ENCODE peak calls at places on chromosomes 2 and 18, in seven cellular contexts. W is suprapubic skin, I is heart right ventricle, A is progenitor cell of endocrine pancreas, O is pancreas, T is esophagus squamous epithelium, S is OCI-LY7. C is an unnamed sample.

GRCh38 chr2:104756119-104756518 is 97.8 kb upstream of the POU3F3 start:
- DNase-seq in W (no peak), I (no peak), A (no peak), O (no peak), T (no peak), S (no peak), C (no peak)

GRCh38 chr2:119826370-119826961 is 66.7 kb downstream of the PTPN4 start:
- DNase-seq in W (no peak), I (no peak), A (no peak), O (no peak), T (no peak), S (peak; percentile 51), C (no peak)

GRCh38 chr2:238030422-238031155 is 30.2 kb upstream of the SCLY start:
- DNase-seq in W (no peak), I (no peak), A (no peak), O (no peak), T (no peak), S (no peak), C (no peak)

GRCh38 chr2:101883860-101884259 is 107.9 kb upstream of the IL1R2 start:
- DNase-seq in W (no peak), I (no peak), A (no peak), O (no peak), T (no peak), S (peak; percentile 34), C (no peak)

GRCh38 chr18:75896865-75897264 is 469.4 kb upstream of the SMIM21 start:
- DNase-seq in W (no peak), I (no peak), A (no peak), O (no peak), T (no peak), S (no peak), C (no peak)

GRCh38 chr18:905948-906415 is 1.3 kb downstream of the ADCYAP1 start:
- DNase-seq in W (no peak), I (no peak), A (no peak), O (peak; percentile 13), T (no peak), S (no peak), C (no peak)

GRCh38 chr2:232230557-232230956 is 148.0 kb upstream of the ALPP start:
- DNase-seq in W (no peak), I (no peak), A (no peak), O (no peak), T (no peak), S (peak; percentile 52), C (no peak)

GRCh38 chr2:7108792-7109557 is 191.8 kb downstream of the RNF144A start:
- DNase-seq in W (no peak), I (no peak), A (no peak), O (no peak), T (no peak), S (no peak), C (no peak)

GRCh38 chr2:168429988-168430387 is 26.1 kb upstream of the CERS6 start:
- DNase-seq in W (no peak), I (no peak), A (no peak), O (no peak), T (no peak), S (no peak), C (no peak)

GRCh38 chr18:22470511-22471181 is 52.9 kb upstream of the CTAGE1 start:
- DNase-seq in W (no peak), I (peak; percentile 31), A (no peak), O (no peak), T (no peak), S (no peak), C (no peak)

GRCh38 chr2:11056614-11057013 is 98.7 kb upstream of the SLC66A3 start:
- DNase-seq in W (no peak), I (no peak), A (no peak), O (no peak), T (no peak), S (no peak), C (no peak)

GRCh38 chr2:161063074-161063945 is 96.9 kb upstream of the TANK start:
- DNase-seq in W (peak; percentile 88), I (peak; percentile 79), A (peak; percentile 51), O (peak; percentile 48), T (peak; percentile 16), S (peak; percentile 65), C (no peak)

GRCh38 chr18:79940814-79941472 is 10.5 kb downstream of the SLC66A2 start:
- DNase-seq in W (peak; percentile 50), I (no peak), A (no peak), O (no peak), T (no peak), S (no peak), C (peak; percentile 56)

GRCh38 chr2:137508739-137509384 is 455.4 kb upstream of the HNMT start:
- DNase-seq in W (no peak), I (no peak), A (no peak), O (no peak), T (no peak), S (no peak), C (no peak)

GRCh38 chr2:202278944-202279343 is 13.4 kb downstream of the NOP58 start:
- DNase-seq in W (no peak), I (no peak), A (no peak), O (no peak), T (no peak), S (peak; percentile 22), C (no peak)

GRCh38 chr2:178309541-178309940 is 115.2 kb downstream of the OSBPL6 start:
- DNase-seq in W (no peak), I (no peak), A (no peak), O (no peak), T (no peak), S (no peak), C (no peak)

GRCh38 chr2:167333245-167333644 is 445.0 kb downstream of the XIRP2 start:
- DNase-seq in W (no peak), I (no peak), A (no peak), O (no peak), T (no peak), S (no peak), C (no peak)

GRCh38 chr2:15728247-15728721 is 136.6 kb downstream of the DDX1 start:
- DNase-seq in W (no peak), I (no peak), A (no peak), O (no peak), T (no peak), S (no peak), C (no peak)

GRCh38 chr2:230913812-230914211 is 11.2 kb downstream of the GPR55 start:
- DNase-seq in W (no peak), I (no peak), A (no peak), O (no peak), T (no peak), S (no peak), C (no peak)

GRCh38 chr2:43174368-43175186 is 51.8 kb downstream of the ZFP36L2 start:
- DNase-seq in W (no peak), I (peak; percentile 58), A (no peak), O (no peak), T (no peak), S (peak; percentile 81), C (no peak)

GRCh38 chr2:224922142-224922727 is 120.0 kb downstream of the DOCK10 start:
- DNase-seq in W (no peak), I (no peak), A (no peak), O (no peak), T (no peak), S (peak; percentile 85), C (no peak)

GRCh38 chr2:17373736-17374135 is 144.5 kb downstream of the RAD51AP2 start:
- DNase-seq in W (no peak), I (no peak), A (no peak), O (no peak), T (no peak), S (no peak), C (no peak)

GRCh38 chr2:3759331-3759730 is 56.0 kb downstream of the DCDC2C start:
- DNase-seq in W (no peak), I (no peak), A (no peak), O (no peak), T (no peak), S (no peak), C (no peak)

GRCh38 chr2:96764253-96764637 is 3.5 kb downstream of the CNNM4 start:
- DNase-seq in W (no peak), I (peak; percentile 18), A (no peak), O (no peak), T (no peak), S (peak; percentile 37), C (no peak)

GRCh38 chr2:70994445-70995226 is at the start of gene TEX261:
- DNase-seq in W (peak; percentile 93), I (peak; percentile 89), A (peak; percentile 91), O (peak; percentile 93), T (peak; percentile 61), S (peak; percentile 91), C (peak; percentile 97)
- TF ChIP-seq CTCF in W (peak; percentile 82), I (peak; percentile 91), A (peak; percentile 75), O (peak; percentile 62), T (peak; percentile 38), S (peak; percentile 62), C (peak; percentile 77)

DNA sequence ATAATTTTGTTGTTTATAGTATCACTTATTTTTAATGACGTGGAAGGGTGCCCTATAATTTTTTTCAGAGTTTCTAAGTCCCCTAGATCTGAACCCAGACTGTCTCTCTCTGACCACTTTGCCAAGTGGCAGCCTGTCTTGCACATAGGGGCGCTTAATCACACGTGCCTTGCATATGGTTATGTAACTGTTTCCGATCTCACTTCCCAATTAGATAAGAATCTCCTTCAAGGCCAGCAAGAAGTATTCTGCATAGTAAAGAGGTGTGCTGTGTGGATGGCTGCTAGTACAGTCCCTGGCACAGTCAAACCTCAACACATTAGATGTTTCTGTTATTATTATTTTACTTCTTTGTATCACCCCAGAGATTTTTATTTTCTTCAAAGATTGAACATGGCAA is 197.9 kb upstream of the SIX2 start:
- DNase-seq in W (no peak), I (no peak), A (no peak), O (no peak), T (no peak), S (no peak), C (no peak)
- TF ChIP-seq CTCF in W (no peak), I (no peak), A (no peak), O (no peak), T (no peak), S (no peak), C (no peak)

GRCh38 chr2:48009256-48009655 is 103.0 kb upstream of the FBXO11 start:
- DNase-seq in W (no peak), I (no peak), A (no peak), O (no peak), T (no peak), S (no peak), C (no peak)

GRCh38 chr2:48006094-48006493 is 99.8 kb upstream of the FBXO11 start:
- DNase-seq in W (no peak), I (no peak), A (no peak), O (no peak), T (no peak), S (no peak), C (no peak)

DNA sequence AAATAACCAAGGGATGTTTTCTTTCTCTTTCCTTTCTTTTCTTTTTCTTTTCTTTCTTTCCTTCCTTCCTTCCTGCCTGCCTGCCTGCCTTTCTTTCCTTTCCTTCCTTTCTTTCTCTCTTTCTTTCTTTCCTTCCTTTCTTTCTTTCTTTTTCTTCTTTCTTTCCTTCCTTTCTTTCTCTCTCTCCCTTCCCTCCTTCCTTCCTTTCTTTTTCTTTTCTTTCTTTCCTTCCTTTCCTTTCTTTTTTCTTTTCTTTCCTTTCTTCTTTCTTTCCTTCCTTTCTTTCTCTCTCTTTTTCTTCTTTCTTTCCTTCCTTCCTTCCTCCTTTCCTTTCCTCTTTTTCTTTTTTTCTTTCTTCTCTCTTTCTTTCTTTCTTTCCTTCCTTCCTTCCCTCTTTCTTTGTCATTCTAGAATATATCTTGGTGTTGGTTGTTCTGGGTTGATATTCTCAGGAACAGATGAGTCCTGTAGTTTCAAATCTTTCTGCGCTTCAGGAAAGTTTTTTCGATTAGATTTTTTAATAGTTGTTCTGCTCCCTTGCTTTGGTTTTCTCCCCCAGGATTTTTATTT is 101.5 kb upstream of the FBXO11 start:
- DNase-seq in W (no peak), I (no peak), A (no peak), O (no peak), T (no peak), S (no peak), C (no peak)
- TF ChIP-seq CTCF in W (no peak), I (no peak), A (no peak), O (no peak), T (no peak), S (no peak), C (no peak)

GRCh38 chr2:186862869-186863709 is 14.1 kb upstream of the ZSWIM2 start:
- DNase-seq in W (no peak), I (no peak), A (no peak), O (no peak), T (no peak), S (peak; percentile 19), C (no peak)
- TF ChIP-seq CTCF in W (peak; percentile 55), I (peak; percentile 80), A (peak; percentile 86), O (peak; percentile 40), T (peak; percentile 64), S (peak; percentile 81), C (peak; percentile 98)